ENCODE peak calls at places on chromosomes 16 and 17, in ten cellular contexts. J, Z, M, O, Y, E, L, A, N and W are unnamed samples.

GRCh38 chr17:3972931-3973330 is 8.7 kb upstream of the ATP2A3 start:
- DNase-seq in N (no peak), Y (no peak), Z (no peak), L (no peak), J (no peak), A (no peak), M (no peak), E (no peak), O (no peak), W (no peak)

GRCh38 chr17:45345554-45346254 is 28.9 kb upstream of the MAP3K14 start:
- DNase-seq in Y (peak; percentile 56), E (peak; percentile 35), N (no peak), J (no peak), Z (peak; percentile 69), A (no peak), L (no peak), M (peak; percentile 85), O (no peak), W (peak; percentile 24)

GRCh38 chr16:17131351-17131750 is 339.4 kb downstream of the XYLT1 start:
- DNase-seq in Y (no peak), L (no peak), J (no peak), O (no peak), Z (no peak), A (no peak), E (no peak), N (no peak), M (no peak), W (no peak)

GRCh38 chr16:70253291-70254094 is 1.8 kb upstream of the EXOSC6 start:
- DNase-seq in M (peak; percentile 36), A (peak; percentile 50), N (no peak), O (peak; percentile 19), L (peak; percentile 42), Z (peak; percentile 52), Y (peak; percentile 53), J (peak; percentile 21), E (peak; percentile 30), W (peak; percentile 59)

GRCh38 chr16:80210787-80211186 is 330.0 kb upstream of the DYNLRB2 start:
- DNase-seq in Z (no peak), E (no peak), M (no peak), L (no peak), O (no peak), A (no peak), N (no peak), J (no peak), Y (no peak), W (no peak)

GRCh38 chr17:14760212-14760611 is 459.3 kb downstream of the HS3ST3B1 start:
- DNase-seq in A (peak; percentile 41), Z (no peak), J (no peak), L (no peak), E (no peak), Y (no peak), O (no peak), N (no peak), M (no peak), W (no peak)

GRCh38 chr16:70662991-70663523 is 16.7 kb downstream of the IL34 start:
- DNase-seq in O (no peak), N (no peak), Z (no peak), J (no peak), E (no peak), A (no peak), Y (no peak), M (peak; percentile 63), L (no peak), W (peak; percentile 28)

GRCh38 chr17:62705116-62705515 is 77.6 kb downstream of the MRC2 start:
- DNase-seq in Y (no peak), E (peak; percentile 52), N (no peak), A (no peak), J (no peak), Z (no peak), O (no peak), L (no peak), M (no peak), W (peak; percentile 9)

GRCh38 chr16:57801856-57802634 is at the start of gene KIFC3:
- DNase-seq in O (peak; percentile 27), Y (peak; percentile 81), L (peak; percentile 80), A (peak; percentile 12), Z (peak; percentile 82), E (peak; percentile 91), N (no peak), J (peak; percentile 11), M (peak; percentile 57), W (peak; percentile 84)

GRCh38 chr16:3022208-3022696 is 1.5 kb downstream of the HCFC1R1 start:
- DNase-seq in J (no peak), E (peak; percentile 89), Y (peak; percentile 96), L (peak; percentile 96), Z (peak; percentile 89), N (no peak), M (peak; percentile 97), O (peak; percentile 89), A (no peak), W (no peak)

GRCh38 chr17:19759934-19760530 is 11.9 kb upstream of the ALDH3A1 start:
- DNase-seq in E (no peak), A (no peak), M (no peak), L (no peak), N (no peak), J (no peak), Z (no peak), Y (no peak), O (no peak), W (no peak)

GRCh38 chr17:57210224-57210553 is 46.1 kb upstream of the MSI2 start:
- DNase-seq in A (no peak), L (peak; percentile 81), N (no peak), J (no peak), Y (peak; percentile 50), E (no peak), M (peak; percentile 18), Z (no peak), O (no peak), W (no peak)

GRCh38 chr17:21510686-21511367 is 134.7 kb downstream of the KCNJ12 start:
- DNase-seq in O (no peak), A (no peak), M (no peak), Z (no peak), N (no peak), E (no peak), L (no peak), Y (peak; percentile 12), J (no peak), W (no peak)

GRCh38 chr17:3513305-3514035 is 37.7 kb downstream of the ASPA start:
- DNase-seq in L (no peak), J (no peak), Z (no peak), O (no peak), N (no peak), E (no peak), A (no peak), M (no peak), Y (no peak), W (no peak)

GRCh38 chr17:77581480-77581879 is 377.0 kb upstream of the TNRC6C start:
- DNase-seq in E (no peak), L (peak; percentile 18), M (peak; percentile 73), O (no peak), Z (peak; percentile 46), N (no peak), A (no peak), J (no peak), Y (peak; percentile 57), W (no peak)

GRCh38 chr16:67199011-67199807 is at the start of gene ELMO3:
- DNase-seq in A (no peak), E (no peak), O (no peak), Y (no peak), J (no peak), L (peak; percentile 69), N (no peak), M (no peak), Z (no peak), W (no peak)

GRCh38 chr16:62805221-62805857 is 769.1 kb upstream of the CDH8 start:
- DNase-seq in N (no peak), Y (no peak), A (no peak), M (no peak), O (no peak), Z (no peak), E (peak; percentile 7), J (no peak), L (no peak), W (no peak)

GRCh38 chr16:1762879-1763520 is 8.3 kb downstream of the NME3 start:
- DNase-seq in O (no peak), N (no peak), J (no peak), L (no peak), M (no peak), Z (no peak), A (no peak), E (no peak), Y (no peak), W (no peak)

GRCh38 chr17:19313066-19313745 is 49.3 kb downstream of the B9D1 start:
- DNase-seq in J (no peak), O (no peak), Y (no peak), A (no peak), N (no peak), L (no peak), E (no peak), Z (no peak), M (no peak), W (no peak)

GRCh38 chr16:87945351-87946042 is 5.7 kb upstream of the BANP start:
- DNase-seq in Z (no peak), E (peak; percentile 78), Y (peak; percentile 85), N (peak; percentile 77), A (peak; percentile 38), J (no peak), M (no peak), O (no peak), L (peak; percentile 77), W (no peak)

GRCh38 chr16:10297341-10298006 is 88.4 kb upstream of the ATF7IP2 start:
- DNase-seq in O (no peak), Y (no peak), Z (no peak), N (no peak), M (no peak), L (no peak), E (peak; percentile 6), A (peak; percentile 89), J (peak; percentile 73), W (no peak)